ENCODE peak calls at places on chromosomes 11 and 22, in ten cellular contexts. One of them, this sample, is unnamed.

GRCh38 chr11:68950776-68951175 is 30.0 kb downstream of the MRGPRD start:
- DNase-seq in transverse colon: no peak
- DNase-seq in CD4-positive, alpha-beta T cell: no peak
- DNase-seq in tibial nerve: no peak
- DNase-seq in IMR-90: no peak
- DNase-seq in OCI-LY7: no peak
- DNase-seq in ascending aorta: no peak
- DNase-seq in brain microvascular endothelial cell: no peak
- DNase-seq in GM23338: peak
- DNase-seq in endothelial cell of umbilical vein: no peak
- DNase-seq in this sample: no peak

GRCh38 chr11:47189100-47189834 is 3.0 kb upstream of the PACSIN3 start:
- DNase-seq in IMR-90: peak
- DNase-seq in ascending aorta: no peak
- DNase-seq in transverse colon: no peak
- DNase-seq in brain microvascular endothelial cell: peak
- DNase-seq in OCI-LY7: no peak
- DNase-seq in GM23338: no peak
- DNase-seq in tibial nerve: no peak
- DNase-seq in endothelial cell of umbilical vein: no peak
- DNase-seq in CD4-positive, alpha-beta T cell: no peak
- DNase-seq in this sample: no peak

GRCh38 chr11:65880844-65881421 is 1.3 kb downstream of the CTSW start:
- DNase-seq in ascending aorta: no peak
- DNase-seq in endothelial cell of umbilical vein: no peak
- DNase-seq in GM23338: no peak
- DNase-seq in tibial nerve: no peak
- DNase-seq in OCI-LY7: no peak
- DNase-seq in IMR-90: no peak
- DNase-seq in CD4-positive, alpha-beta T cell: no peak
- DNase-seq in transverse colon: no peak
- DNase-seq in brain microvascular endothelial cell: no peak
- DNase-seq in this sample: no peak

GRCh38 chr11:64881476-64881875 is 3.1 kb upstream of the EHD1 start:
- DNase-seq in transverse colon: no peak
- DNase-seq in endothelial cell of umbilical vein: no peak
- DNase-seq in ascending aorta: no peak
- DNase-seq in tibial nerve: no peak
- DNase-seq in OCI-LY7: no peak
- DNase-seq in IMR-90: no peak
- DNase-seq in CD4-positive, alpha-beta T cell: no peak
- DNase-seq in brain microvascular endothelial cell: no peak
- DNase-seq in GM23338: no peak
- DNase-seq in this sample: no peak

GRCh38 chr11:75161506-75161905 is 10.6 kb downstream of the SLCO2B1 start:
- DNase-seq in endothelial cell of umbilical vein: peak
- DNase-seq in IMR-90: no peak
- DNase-seq in CD4-positive, alpha-beta T cell: no peak
- DNase-seq in OCI-LY7: no peak
- DNase-seq in transverse colon: no peak
- DNase-seq in ascending aorta: no peak
- DNase-seq in brain microvascular endothelial cell: no peak
- DNase-seq in GM23338: no peak
- DNase-seq in tibial nerve: no peak
- DNase-seq in this sample: no peak

GRCh38 chr22:39559456-39560105 is 11.0 kb upstream of the CACNA1I start:
- DNase-seq in ascending aorta: no peak
- DNase-seq in endothelial cell of umbilical vein: no peak
- DNase-seq in IMR-90: no peak
- DNase-seq in OCI-LY7: peak
- DNase-seq in transverse colon: no peak
- DNase-seq in tibial nerve: no peak
- DNase-seq in CD4-positive, alpha-beta T cell: no peak
- DNase-seq in GM23338: peak
- DNase-seq in brain microvascular endothelial cell: no peak
- DNase-seq in this sample: no peak

GRCh38 chr11:131464024-131464423 is 93.6 kb downstream of the NTM start:
- DNase-seq in OCI-LY7: no peak
- DNase-seq in GM23338: no peak
- DNase-seq in endothelial cell of umbilical vein: no peak
- DNase-seq in transverse colon: no peak
- DNase-seq in IMR-90: no peak
- DNase-seq in ascending aorta: no peak
- DNase-seq in tibial nerve: no peak
- DNase-seq in brain microvascular endothelial cell: no peak
- DNase-seq in CD4-positive, alpha-beta T cell: no peak
- DNase-seq in this sample: no peak

GRCh38 chr22:37623075-37624016 is 14.7 kb downstream of the GGA1 start:
- DNase-seq in transverse colon: peak
- DNase-seq in tibial nerve: no peak
- DNase-seq in endothelial cell of umbilical vein: peak
- DNase-seq in CD4-positive, alpha-beta T cell: peak
- DNase-seq in IMR-90: peak
- DNase-seq in ascending aorta: no peak
- DNase-seq in GM23338: peak
- DNase-seq in brain microvascular endothelial cell: no peak
- DNase-seq in OCI-LY7: peak
- DNase-seq in this sample: no peak

GRCh38 chr11:36131719-36132349 is 157.4 kb downstream of the COMMD9 start:
- DNase-seq in CD4-positive, alpha-beta T cell: no peak
- DNase-seq in transverse colon: peak
- DNase-seq in IMR-90: peak
- DNase-seq in brain microvascular endothelial cell: peak
- DNase-seq in GM23338: peak
- DNase-seq in endothelial cell of umbilical vein: peak
- DNase-seq in OCI-LY7: peak
- DNase-seq in ascending aorta: no peak
- DNase-seq in tibial nerve: peak
- DNase-seq in this sample: no peak

GRCh38 chr11:66115638-66116410 is 45.8 kb downstream of the PACS1 start:
- DNase-seq in IMR-90: peak
- DNase-seq in brain microvascular endothelial cell: no peak
- DNase-seq in tibial nerve: no peak
- DNase-seq in CD4-positive, alpha-beta T cell: no peak
- DNase-seq in GM23338: no peak
- DNase-seq in OCI-LY7: peak
- DNase-seq in ascending aorta: no peak
- DNase-seq in transverse colon: no peak
- DNase-seq in endothelial cell of umbilical vein: peak
- DNase-seq in this sample: no peak

GRCh38 chr11:128874406-128874805 is 7.3 kb upstream of the KCNJ1 start:
- DNase-seq in ascending aorta: no peak
- DNase-seq in GM23338: no peak
- DNase-seq in tibial nerve: no peak
- DNase-seq in CD4-positive, alpha-beta T cell: no peak
- DNase-seq in OCI-LY7: no peak
- DNase-seq in IMR-90: peak
- DNase-seq in brain microvascular endothelial cell: no peak
- DNase-seq in transverse colon: no peak
- DNase-seq in endothelial cell of umbilical vein: no peak
- DNase-seq in this sample: no peak

GRCh38 chr11:65636810-65637557 is 917 bp upstream of the SIPA1 start:
- DNase-seq in endothelial cell of umbilical vein: no peak
- DNase-seq in ascending aorta: no peak
- DNase-seq in tibial nerve: no peak
- DNase-seq in CD4-positive, alpha-beta T cell: no peak
- DNase-seq in brain microvascular endothelial cell: no peak
- DNase-seq in transverse colon: no peak
- DNase-seq in GM23338: no peak
- DNase-seq in OCI-LY7: no peak
- DNase-seq in IMR-90: no peak
- DNase-seq in this sample: no peak

GRCh38 chr11:96103721-96104120 is 179.8 kb upstream of the MTMR2 start:
- DNase-seq in GM23338: no peak
- DNase-seq in IMR-90: no peak
- DNase-seq in tibial nerve: no peak
- DNase-seq in ascending aorta: no peak
- DNase-seq in OCI-LY7: no peak
- DNase-seq in CD4-positive, alpha-beta T cell: no peak
- DNase-seq in transverse colon: no peak
- DNase-seq in brain microvascular endothelial cell: no peak
- DNase-seq in endothelial cell of umbilical vein: peak
- DNase-seq in this sample: no peak

GRCh38 chr11:79026803-79027445 is 413.9 kb downstream of the TENM4 start:
- DNase-seq in endothelial cell of umbilical vein: no peak
- DNase-seq in brain microvascular endothelial cell: no peak
- DNase-seq in CD4-positive, alpha-beta T cell: no peak
- DNase-seq in GM23338: no peak
- DNase-seq in ascending aorta: no peak
- DNase-seq in OCI-LY7: no peak
- DNase-seq in IMR-90: peak
- DNase-seq in tibial nerve: no peak
- DNase-seq in transverse colon: no peak
- DNase-seq in this sample: no peak

GRCh38 chr11:62713343-62713742 is 5.9 kb downstream of the GNG3 start:
- DNase-seq in IMR-90: no peak
- DNase-seq in OCI-LY7: no peak
- DNase-seq in ascending aorta: no peak
- DNase-seq in brain microvascular endothelial cell: no peak
- DNase-seq in transverse colon: peak
- DNase-seq in endothelial cell of umbilical vein: no peak
- DNase-seq in GM23338: no peak
- DNase-seq in tibial nerve: no peak
- DNase-seq in CD4-positive, alpha-beta T cell: no peak
- DNase-seq in this sample: no peak
- TF ChIP-seq CTCF in IMR-90: no peak
- TF ChIP-seq CTCF in OCI-LY7: no peak
- TF ChIP-seq CTCF in ascending aorta: no peak
- TF ChIP-seq CTCF in brain microvascular endothelial cell: no peak
- TF ChIP-seq CTCF in transverse colon: no peak
- TF ChIP-seq CTCF in endothelial cell of umbilical vein: no peak
- TF ChIP-seq CTCF in GM23338: no peak
- TF ChIP-seq CTCF in tibial nerve: no peak
- TF ChIP-seq CTCF in CD4-positive, alpha-beta T cell: no peak
- TF ChIP-seq CTCF in this sample: no peak

DNA sequence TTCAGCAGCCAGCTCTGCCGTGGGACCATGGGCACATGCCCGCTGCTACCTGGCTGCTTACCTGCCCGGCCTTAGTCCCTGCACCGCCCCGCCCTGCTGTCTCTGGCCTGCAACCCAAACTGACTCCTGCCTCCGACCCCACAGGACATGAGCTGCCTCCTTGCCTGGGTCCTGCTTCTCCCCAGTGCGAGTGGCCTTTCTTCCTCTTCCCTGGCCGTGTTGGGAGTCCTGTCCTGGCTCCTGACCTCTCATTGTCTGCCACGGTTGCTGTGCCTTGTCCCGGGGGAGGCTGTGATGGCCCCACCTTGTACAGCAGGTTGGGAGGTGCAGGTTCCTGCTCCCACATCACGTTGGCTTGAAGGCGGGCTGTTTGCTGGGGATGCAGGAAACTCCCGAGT is 370.0 kb downstream of the TBC1D22A start:
- DNase-seq in ascending aorta: no peak
- DNase-seq in transverse colon: no peak
- DNase-seq in endothelial cell of umbilical vein: no peak
- DNase-seq in OCI-LY7: no peak
- DNase-seq in tibial nerve: no peak
- DNase-seq in CD4-positive, alpha-beta T cell: no peak
- DNase-seq in IMR-90: no peak
- DNase-seq in brain microvascular endothelial cell: no peak
- DNase-seq in GM23338: no peak
- DNase-seq in this sample: no peak
- H3K27ac ChIP-seq in ascending aorta: no peak
- H3K27ac ChIP-seq in transverse colon: no peak
- H3K27ac ChIP-seq in endothelial cell of umbilical vein: no peak
- H3K27ac ChIP-seq in OCI-LY7: no peak
- H3K27ac ChIP-seq in tibial nerve: no peak
- H3K27ac ChIP-seq in CD4-positive, alpha-beta T cell: no peak
- H3K27ac ChIP-seq in IMR-90: no peak
- H3K27ac ChIP-seq in brain microvascular endothelial cell: no peak
- H3K27ac ChIP-seq in GM23338: no peak
- H3K27ac ChIP-seq in this sample: no peak

DNA sequence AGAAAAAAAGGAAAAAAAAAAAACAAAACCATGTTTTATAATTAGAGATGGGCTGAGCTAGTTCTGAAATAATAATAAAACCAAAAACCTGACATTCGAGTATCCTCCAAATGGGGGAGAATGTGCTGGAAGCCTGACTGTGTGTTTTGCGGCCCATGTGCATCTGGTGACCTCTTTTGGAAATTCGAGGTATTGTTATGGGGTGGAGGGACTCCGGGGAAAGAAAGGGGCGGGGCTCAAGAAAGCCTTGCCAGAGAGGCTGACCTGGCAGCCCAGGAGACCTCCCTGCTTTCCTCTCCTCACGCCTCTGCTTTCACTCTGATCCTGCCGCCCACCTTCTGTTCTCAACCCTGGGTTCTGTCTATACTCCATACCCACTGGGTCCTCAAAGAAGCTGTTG is 72.9 kb downstream of the CTTN start:
- DNase-seq in GM23338: peak
- DNase-seq in brain microvascular endothelial cell: peak
- DNase-seq in CD4-positive, alpha-beta T cell: no peak
- DNase-seq in transverse colon: no peak
- DNase-seq in IMR-90: no peak
- DNase-seq in endothelial cell of umbilical vein: peak
- DNase-seq in ascending aorta: no peak
- DNase-seq in tibial nerve: no peak
- DNase-seq in OCI-LY7: peak
- DNase-seq in this sample: no peak
- TF ChIP-seq CTCF in GM23338: peak
- TF ChIP-seq CTCF in brain microvascular endothelial cell: peak
- TF ChIP-seq CTCF in CD4-positive, alpha-beta T cell: no peak
- TF ChIP-seq CTCF in transverse colon: no peak
- TF ChIP-seq CTCF in IMR-90: peak
- TF ChIP-seq CTCF in endothelial cell of umbilical vein: peak
- TF ChIP-seq CTCF in ascending aorta: no peak
- TF ChIP-seq CTCF in tibial nerve: no peak
- TF ChIP-seq CTCF in OCI-LY7: peak
- TF ChIP-seq CTCF in this sample: no peak

GRCh38 chr22:42938449-42938848 is 76.5 kb downstream of the PACSIN2 start:
- DNase-seq in ascending aorta: no peak
- DNase-seq in CD4-positive, alpha-beta T cell: no peak
- DNase-seq in brain microvascular endothelial cell: no peak
- DNase-seq in tibial nerve: no peak
- DNase-seq in GM23338: no peak
- DNase-seq in endothelial cell of umbilical vein: no peak
- DNase-seq in OCI-LY7: no peak
- DNase-seq in IMR-90: no peak
- DNase-seq in transverse colon: no peak
- DNase-seq in this sample: no peak

GRCh38 chr22:42939941-42940653 is 74.9 kb downstream of the PACSIN2 start:
- DNase-seq in transverse colon: peak
- DNase-seq in ascending aorta: no peak
- DNase-seq in IMR-90: peak
- DNase-seq in endothelial cell of umbilical vein: peak
- DNase-seq in tibial nerve: no peak
- DNase-seq in brain microvascular endothelial cell: peak
- DNase-seq in CD4-positive, alpha-beta T cell: no peak
- DNase-seq in GM23338: no peak
- DNase-seq in OCI-LY7: no peak
- DNase-seq in this sample: no peak

GRCh38 chr22:42938976-42939375 is 76.0 kb downstream of the PACSIN2 start:
- DNase-seq in endothelial cell of umbilical vein: no peak
- DNase-seq in IMR-90: no peak
- DNase-seq in GM23338: no peak
- DNase-seq in brain microvascular endothelial cell: no peak
- DNase-seq in ascending aorta: no peak
- DNase-seq in OCI-LY7: no peak
- DNase-seq in tibial nerve: no peak
- DNase-seq in CD4-positive, alpha-beta T cell: no peak
- DNase-seq in transverse colon: no peak
- DNase-seq in this sample: no peak

GRCh38 chr22:42937164-42937854 is 77.6 kb downstream of the PACSIN2 start:
- DNase-seq in endothelial cell of umbilical vein: no peak
- DNase-seq in GM23338: no peak
- DNase-seq in transverse colon: peak
- DNase-seq in IMR-90: peak
- DNase-seq in OCI-LY7: peak
- DNase-seq in tibial nerve: no peak
- DNase-seq in brain microvascular endothelial cell: peak
- DNase-seq in ascending aorta: peak
- DNase-seq in CD4-positive, alpha-beta T cell: no peak
- DNase-seq in this sample: no peak

GRCh38 chr22:42939451-42939881 is 75.5 kb downstream of the PACSIN2 start:
- DNase-seq in CD4-positive, alpha-beta T cell: no peak
- DNase-seq in ascending aorta: no peak
- DNase-seq in OCI-LY7: no peak
- DNase-seq in IMR-90: no peak
- DNase-seq in transverse colon: peak
- DNase-seq in brain microvascular endothelial cell: no peak
- DNase-seq in tibial nerve: no peak
- DNase-seq in endothelial cell of umbilical vein: peak
- DNase-seq in GM23338: peak
- DNase-seq in this sample: no peak
- H3K27ac ChIP-seq in CD4-positive, alpha-beta T cell: no peak
- H3K27ac ChIP-seq in ascending aorta: peak
- H3K27ac ChIP-seq in OCI-LY7: no peak
- H3K27ac ChIP-seq in IMR-90: peak
- H3K27ac ChIP-seq in transverse colon: peak
- H3K27ac ChIP-seq in brain microvascular endothelial cell: peak
- H3K27ac ChIP-seq in tibial nerve: peak
- H3K27ac ChIP-seq in endothelial cell of umbilical vein: peak
- H3K27ac ChIP-seq in GM23338: peak
- H3K27ac ChIP-seq in this sample: peak